ENCODE peak calls at places on chromosome 3, in five cellular contexts. N is neural progenitor cell; H is CD4-positive, CD25-positive, alpha-beta regulatory T cell; L is hypothalamus; W is bronchial epithelial cell. S is an unnamed sample.

GRCh38 chr3:129162729-129163579 is 2.1 kb upstream of the ISY1 start:
- DNase-seq in L (no peak), W (no peak), H (no peak), N (peak), S (no peak)

GRCh38 chr3:71962561-71963240 is 177.8 kb upstream of the PROK2 start:
- DNase-seq in W (peak), L (no peak), H (no peak), N (no peak), S (no peak)

GRCh38 chr3:10505050-10505790 is at the start of gene ATP2B2:
- DNase-seq in N (peak), L (peak), H (no peak), W (no peak), S (peak)

GRCh38 chr3:182327196-182327681 is 466.1 kb upstream of the ATP11B start:
- DNase-seq in W (peak), L (no peak), H (no peak), N (no peak), S (peak)

GRCh38 chr3:14423963-14424362 is 21.6 kb downstream of the SLC6A6 start:
- DNase-seq in W (no peak), N (no peak), L (no peak), H (no peak), S (no peak)

GRCh38 chr3:127368186-127369032 is 80.6 kb upstream of the PRR20G start:
- DNase-seq in H (no peak), N (peak), W (no peak), L (no peak), S (no peak)

GRCh38 chr3:197023998-197024651 is 5.5 kb downstream of the MELTF start:
- DNase-seq in W (no peak), H (no peak), L (no peak), N (no peak), S (no peak)

GRCh38 chr3:43105224-43105596 is 669 bp downstream of the POMGNT2 start:
- DNase-seq in N (no peak), W (no peak), H (no peak), L (no peak), S (peak)

GRCh38 chr3:70119892-70120291 is 120.4 kb downstream of the SAMMSON start:
- DNase-seq in W (no peak), L (no peak), H (no peak), N (no peak), S (no peak)

GRCh38 chr3:98690876-98691275 is 72.3 kb upstream of the ST3GAL6 start:
- DNase-seq in L (no peak), N (no peak), H (no peak), W (peak), S (no peak)

GRCh38 chr3:38960953-38961622 is 90.7 kb downstream of the SCN11A start:
- DNase-seq in N (peak), L (peak), W (peak), H (no peak), S (no peak)

GRCh38 chr3:12822725-12823373 is 18.5 kb downstream of the RPL32 start:
- DNase-seq in N (no peak), L (no peak), W (peak), H (no peak), S (no peak)

GRCh38 chr3:108099203-108099602 is 8.4 kb upstream of the CD47 start:
- DNase-seq in W (no peak), N (peak), H (no peak), L (no peak), S (no peak)

GRCh38 chr3:183817111-183817510 is 8.3 kb downstream of the MAP6D1 start:
- DNase-seq in N (no peak), H (no peak), W (no peak), L (no peak), S (no peak)

GRCh38 chr3:60309539-60310268 is 941.5 kb downstream of the FHIT start:
- DNase-seq in N (no peak), W (no peak), H (no peak), L (no peak), S (no peak)

GRCh38 chr3:117756580-117756979 is 1047.0 kb downstream of the TUSC7 start:
- DNase-seq in W (no peak), H (no peak), L (no peak), N (peak), S (no peak)

GRCh38 chr3:197183582-197183981 is 114.8 kb downstream of the DLG1 start:
- DNase-seq in W (no peak), N (peak), L (no peak), H (no peak), S (peak)

GRCh38 chr3:121431717-121432517 is 113.9 kb downstream of the POLQ start:
- DNase-seq in W (peak), N (no peak), L (no peak), H (peak), S (no peak)

GRCh38 chr3:57078366-57079220 is 18.1 kb downstream of the SPATA12 start:
- DNase-seq in W (peak), N (peak), H (no peak), L (peak), S (peak)

S was measured in retina.